ENCODE peak calls at places on chromosomes 2 and 18, in ten cellular contexts. P, W, F, Q, T, A, D, G, K and H are unnamed samples.

GRCh38 chr18:9898792-9899549 is 13.2 kb downstream of the TXNDC2 start:
- DNase-seq in P (no peak), W (no peak), F (no peak), Q (no peak), T (peak), A (no peak), D (no peak), G (no peak), K (no peak), H (no peak)

GRCh38 chr2:103963331-103963730 is 890.6 kb upstream of the POU3F3 start:
- DNase-seq in P (no peak), W (no peak), F (no peak), Q (no peak), T (no peak), A (no peak), D (no peak), G (no peak), K (no peak), H (no peak)

GRCh38 chr2:111135910-111136297 is 15.2 kb downstream of the BCL2L11 start:
- DNase-seq in P (no peak), W (no peak), F (no peak), Q (no peak), T (peak), A (peak), D (peak), G (peak), K (peak), H (no peak)

GRCh38 chr2:118272391-118272790 is 184.1 kb downstream of the INSIG2 start:
- DNase-seq in P (no peak), W (no peak), F (no peak), Q (no peak), T (no peak), A (no peak), D (no peak), G (no peak), K (no peak), H (no peak)

GRCh38 chr18:25074925-25075693 is 276.9 kb downstream of the ZNF521 start:
- DNase-seq in P (no peak), W (no peak), F (no peak), Q (no peak), T (no peak), A (no peak), D (no peak), G (no peak), K (no peak), H (no peak)

GRCh38 chr2:203683932-203684556 is 22.4 kb upstream of the CD28 start:
- DNase-seq in P (no peak), W (peak), F (no peak), Q (no peak), T (no peak), A (peak), D (no peak), G (no peak), K (no peak), H (no peak)

GRCh38 chr2:71256421-71256820 is 29.5 kb upstream of the PAIP2B start:
- DNase-seq in P (no peak), W (no peak), F (no peak), Q (no peak), T (no peak), A (no peak), D (no peak), G (no peak), K (no peak), H (no peak)

GRCh38 chr2:239196474-239197021 is 204.3 kb downstream of the HDAC4 start:
- DNase-seq in P (no peak), W (no peak), F (peak), Q (peak), T (no peak), A (no peak), D (peak), G (peak), K (peak), H (peak)

GRCh38 chr2:73290049-73290839 is 3.1 kb downstream of the EGR4 start:
- DNase-seq in P (no peak), W (no peak), F (no peak), Q (peak), T (no peak), A (peak), D (no peak), G (no peak), K (peak), H (no peak)

GRCh38 chr2:227860116-227860724 is 11.2 kb upstream of the DAW1 start:
- DNase-seq in P (no peak), W (no peak), F (no peak), Q (no peak), T (no peak), A (no peak), D (no peak), G (no peak), K (no peak), H (no peak)

GRCh38 chr2:27446057-27446456 is 3.9 kb downstream of the KRTCAP3 start:
- DNase-seq in P (no peak), W (no peak), F (no peak), Q (peak), T (no peak), A (no peak), D (no peak), G (no peak), K (no peak), H (peak)

GRCh38 chr2:63581266-63581961 is 6.9 kb downstream of the WDPCP start:
- DNase-seq in P (no peak), W (no peak), F (no peak), Q (no peak), T (no peak), A (no peak), D (no peak), G (no peak), K (no peak), H (peak)

GRCh38 chr2:6880200-6880733 is 2.7 kb downstream of the RSAD2 start:
- DNase-seq in P (no peak), W (no peak), F (no peak), Q (no peak), T (peak), A (no peak), D (no peak), G (no peak), K (no peak), H (no peak)

GRCh38 chr2:105541189-105542050 is 142.6 kb upstream of the FHL2 start:
- DNase-seq in P (no peak), W (no peak), F (no peak), Q (no peak), T (no peak), A (no peak), D (no peak), G (no peak), K (peak), H (no peak)

GRCh38 chr2:186526281-186526680 is 40.2 kb downstream of the ZC3H15 start:
- DNase-seq in P (no peak), W (no peak), F (no peak), Q (no peak), T (no peak), A (no peak), D (no peak), G (no peak), K (no peak), H (no peak)

GRCh38 chr2:231191896-231192872 is 6.2 kb upstream of the ARMC9 start:
- DNase-seq in P (peak), W (no peak), F (peak), Q (peak), T (peak), A (peak), D (peak), G (no peak), K (peak), H (peak)

GRCh38 chr2:6506311-6507258 is 359.1 kb downstream of the CMPK2 start:
- DNase-seq in P (no peak), W (no peak), F (no peak), Q (peak), T (no peak), A (no peak), D (no peak), G (no peak), K (no peak), H (no peak)

GRCh38 chr18:79896746-79897145 is 54.7 kb downstream of the SLC66A2 start:
- DNase-seq in P (no peak), W (no peak), F (no peak), Q (no peak), T (no peak), A (no peak), D (no peak), G (no peak), K (no peak), H (no peak)

DNA sequence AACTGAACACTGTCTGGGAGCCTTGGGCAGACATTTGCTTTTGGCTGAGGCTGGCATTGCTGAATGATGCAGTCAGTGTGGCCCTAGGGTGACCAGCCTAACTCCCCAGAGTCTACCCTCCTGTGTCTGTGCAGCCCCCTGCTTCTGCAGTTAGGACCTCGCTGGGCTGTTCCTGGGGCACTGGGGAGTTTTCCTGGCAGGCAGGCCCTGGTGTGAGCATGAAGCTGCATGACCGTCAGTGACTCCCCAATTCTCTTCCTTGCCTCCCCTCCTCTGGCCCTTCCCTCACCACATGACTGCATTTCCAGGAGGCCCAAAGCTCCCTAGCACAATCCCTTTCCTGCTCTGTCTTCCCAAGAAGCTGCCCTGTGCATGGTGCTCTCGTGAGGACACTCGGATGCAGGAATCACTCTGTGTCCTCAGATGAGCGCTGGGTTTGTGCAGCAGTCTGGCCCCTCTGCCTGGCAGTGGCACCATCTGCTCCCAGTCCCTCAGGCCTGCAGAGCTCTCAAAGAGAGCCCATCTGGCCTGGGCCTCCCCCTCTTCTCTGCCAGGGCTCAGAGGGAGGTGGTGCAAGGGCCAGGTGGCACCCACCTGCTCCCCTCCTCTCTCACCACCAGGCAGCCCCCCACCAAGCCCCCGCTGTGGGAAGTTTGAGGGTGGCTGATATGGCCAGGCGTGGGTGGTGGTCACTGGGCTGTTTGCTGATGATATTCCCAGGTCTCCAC is 125.5 kb upstream of the HS6ST1 start:
- DNase-seq in P (no peak), W (no peak), F (peak), Q (no peak), T (no peak), A (no peak), D (no peak), G (no peak), K (peak), H (peak)
- TF ChIP-seq EP300 in P (no peak), W (no peak), F (no peak), Q (no peak), T (no peak), A (no peak), D (no peak), G (no peak), K (no peak), H (no peak)

GRCh38 chr2:200405599-200406298 is 99.3 kb downstream of the SPATS2L start:
- DNase-seq in P (no peak), W (no peak), F (no peak), Q (peak), T (peak), A (peak), D (no peak), G (no peak), K (no peak), H (no peak)

GRCh38 chr2:200399636-200400035 is 93.1 kb downstream of the SPATS2L start:
- DNase-seq in P (no peak), W (no peak), F (no peak), Q (no peak), T (no peak), A (no peak), D (no peak), G (no peak), K (no peak), H (no peak)

GRCh38 chr2:200406379-200406778 is 99.9 kb downstream of the SPATS2L start:
- DNase-seq in P (no peak), W (no peak), F (no peak), Q (no peak), T (no peak), A (no peak), D (no peak), G (no peak), K (no peak), H (no peak)

GRCh38 chr2:200404615-200405014 is 98.1 kb downstream of the SPATS2L start:
- DNase-seq in P (no peak), W (no peak), F (no peak), Q (no peak), T (no peak), A (no peak), D (no peak), G (no peak), K (no peak), H (no peak)

DNA sequence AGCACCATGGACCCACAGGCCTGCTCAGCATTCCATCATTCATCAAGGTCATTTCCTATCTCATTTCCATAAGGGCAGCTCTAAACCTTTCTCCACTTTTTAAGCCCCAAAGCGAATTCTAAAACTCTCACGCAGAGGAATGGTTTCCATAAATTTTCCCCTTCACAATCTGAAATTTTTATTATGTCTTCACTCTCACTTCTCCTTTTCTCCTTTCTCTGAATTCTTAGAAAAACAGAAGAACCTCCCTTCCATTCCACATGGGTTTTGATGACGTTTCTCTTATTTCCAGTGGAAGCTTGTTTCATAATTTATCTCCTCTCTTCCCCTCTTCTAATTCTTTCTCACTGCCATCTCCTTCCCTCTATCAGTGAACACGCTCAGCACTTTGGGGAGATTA is 97.3 kb downstream of the SPATS2L start:
- DNase-seq in P (no peak), W (no peak), F (no peak), Q (no peak), T (no peak), A (no peak), D (no peak), G (no peak), K (no peak), H (no peak)
- TF ChIP-seq EP300 in P (peak), W (no peak), F (no peak), Q (no peak), T (no peak), A (no peak), D (no peak), G (no peak), K (no peak), H (no peak)

GRCh38 chr2:99425022-99425421 is 64.8 kb downstream of the REV1 start:
- DNase-seq in P (no peak), W (no peak), F (no peak), Q (no peak), T (no peak), A (no peak), D (no peak), G (no peak), K (no peak), H (peak)
- TF ChIP-seq EP300 in P (no peak), W (no peak), F (no peak), Q (no peak), T (no peak), A (no peak), D (no peak), G (no peak), K (no peak), H (no peak)

GRCh38 chr18:41751161-41751560 is 203.9 kb upstream of the PIK3C3 start:
- DNase-seq in P (no peak), W (no peak), F (no peak), Q (no peak), T (no peak), A (no peak), D (no peak), G (no peak), K (no peak), H (no peak)
- TF ChIP-seq EP300 in P (no peak), W (no peak), F (no peak), Q (no peak), T (no peak), A (no peak), D (no peak), G (no peak), K (no peak), H (no peak)

GRCh38 chr2:166516712-166517303 is 22.8 kb upstream of the SCN7A start:
- DNase-seq in P (no peak), W (no peak), F (no peak), Q (peak), T (peak), A (no peak), D (peak), G (no peak), K (peak), H (no peak)
- TF ChIP-seq EP300 in P (no peak), W (no peak), F (no peak), Q (no peak), T (no peak), A (no peak), D (no peak), G (no peak), K (no peak), H (no peak)